ENCODE peak calls at places on chromosomes 5 and 9, in seven cellular contexts. O is spleen, I is tibial nerve, Y is thyroid gland, A is neural progenitor cell, U is GM23338, N is HCT116. E is an unnamed sample. For H3K4me1, the result is how much of the 10 kb centered on the place peaks cover.

GRCh38 chr9:36163049-36163839 is 5.9 kb upstream of the CCIN start:
- DNase-seq in O (no peak), A (peak), N (no peak), Y (peak), I (no peak), U (peak), E (peak)

GRCh38 chr5:107739661-107740060 is 68.9 kb upstream of the EFNA5 start:
- DNase-seq in U (no peak), O (no peak), N (no peak), I (no peak), A (no peak), Y (no peak), E (no peak)

GRCh38 chr9:70498866-70499265 is 84.4 kb upstream of the KLF9 start:
- DNase-seq in Y (no peak), A (no peak), I (no peak), N (no peak), U (peak), O (no peak), E (no peak)

GRCh38 chr5:17445185-17445584 is 52.8 kb upstream of the TAF11L2 start:
- DNase-seq in A (no peak), U (no peak), N (no peak), Y (no peak), O (no peak), I (no peak), E (no peak)

GRCh38 chr9:118330191-118330986 is 626.2 kb downstream of the TLR4 start:
- DNase-seq in A (peak), Y (no peak), I (no peak), O (no peak), N (no peak), U (peak), E (no peak)

GRCh38 chr5:34924462-34924765 is 4.9 kb upstream of the DNAJC21 start:
- DNase-seq in A (no peak), U (no peak), I (no peak), O (no peak), N (no peak), Y (no peak), E (no peak)

GRCh38 chr5:78062645-78063044 is 231.9 kb downstream of the AP3B1 start:
- DNase-seq in I (no peak), O (no peak), N (no peak), A (no peak), Y (no peak), U (no peak), E (no peak)

GRCh38 chr9:2241461-2241874 is 226.3 kb downstream of the SMARCA2 start:
- DNase-seq in Y (peak), N (no peak), I (peak), U (peak), A (peak), O (peak), E (peak)

GRCh38 chr5:142171270-142171669 is 62.7 kb downstream of the NDFIP1 start:
- DNase-seq in N (no peak), U (peak), A (no peak), O (peak), I (no peak), Y (no peak), E (no peak)

GRCh38 chr9:114339130-114339908 is 9.7 kb downstream of the ORM2 start:
- DNase-seq in Y (peak), A (peak), O (peak), N (no peak), I (peak), U (peak), E (no peak)

GRCh38 chr9:131366745-131367401 is 27.0 kb upstream of the PRRC2B start:
- DNase-seq in I (no peak), Y (peak), O (no peak), N (no peak), U (peak), A (peak), E (no peak)

GRCh38 chr9:30815585-30815984 is 1568.9 kb upstream of the ACO1 start:
- DNase-seq in Y (no peak), U (peak), I (no peak), N (no peak), A (peak), O (no peak), E (no peak)

GRCh38 chr9:21615446-21615845 is 133.3 kb upstream of the IFNE start:
- DNase-seq in O (no peak), I (no peak), A (no peak), N (no peak), Y (no peak), U (peak), E (no peak)

GRCh38 chr5:163379298-163380155 is 57.9 kb upstream of the CCNG1 start:
- DNase-seq in O (no peak), A (no peak), N (peak), I (no peak), U (no peak), Y (peak), E (no peak)

GRCh38 chr9:122051401-122052346 is 41.4 kb downstream of the TTLL11 start:
- DNase-seq in O (no peak), A (no peak), U (no peak), I (no peak), Y (no peak), N (no peak), E (no peak)

GRCh38 chr9:35903049-35903448 is 3.0 kb upstream of the HRCT1 start:
- DNase-seq in A (peak), Y (peak), N (peak), O (no peak), U (peak), I (peak), E (no peak)

GRCh38 chr9:96021616-96022444 is 146.3 kb downstream of the ERCC6L2 start:
- DNase-seq in N (no peak), Y (peak), U (peak), O (no peak), A (peak), I (no peak), E (no peak)

GRCh38 chr5:155019601-155020226 is 6.2 kb downstream of the KIF4B start:
- DNase-seq in N (no peak), Y (no peak), O (no peak), U (peak), A (no peak), I (no peak), E (no peak)

GRCh38 chr5:76590027-76590426 is 33.2 kb downstream of the F2RL2 start:
- DNase-seq in U (no peak), O (no peak), N (no peak), I (no peak), A (no peak), Y (no peak), E (no peak)

GRCh38 chr5:89213584-89213983 is 330.6 kb upstream of the MEF2C start:
- DNase-seq in A (no peak), O (no peak), N (no peak), Y (peak), U (no peak), I (peak), E (peak)

GRCh38 chr5:33275391-33275790 is 165.4 kb upstream of the TARS1 start:
- DNase-seq in I (no peak), A (no peak), Y (no peak), O (no peak), U (no peak), N (no peak), E (no peak)

GRCh38 chr5:85614482-85614881 is 1003.3 kb upstream of the COX7C start:
- DNase-seq in U (no peak), I (no peak), O (no peak), Y (no peak), N (no peak), A (no peak), E (no peak)

GRCh38 chr5:110932755-110933488 is 138.6 kb upstream of the TSLP start:
- DNase-seq in A (no peak), U (no peak), N (no peak), Y (no peak), I (no peak), O (no peak), E (no peak)

GRCh38 chr9:120783611-120784047 is 9.6 kb downstream of the FBXW2 start:
- DNase-seq in I (no peak), U (no peak), O (no peak), A (no peak), N (no peak), Y (no peak), E (no peak)

GRCh38 chr5:137498301-137498735 is 808 bp downstream of the SPOCK1 start:
- DNase-seq in N (no peak), A (peak), U (peak), O (peak), Y (peak), I (no peak), E (no peak)

GRCh38 chr5:12245429-12245828 is 341.2 kb upstream of the CTNND2 start:
- DNase-seq in Y (no peak), O (no peak), I (no peak), U (no peak), N (no peak), A (no peak), E (no peak)

GRCh38 chr5:57383093-57383861 is 99.3 kb downstream of the ACTBL2 start:
- DNase-seq in O (no peak), N (peak), Y (no peak), A (no peak), I (no peak), U (peak), E (peak)

GRCh38 chr5:141816598-141817399 is 61.4 kb downstream of the PCDH1 start:
- DNase-seq in U (peak), I (no peak), N (no peak), A (peak), Y (no peak), O (peak), E (peak)

GRCh38 chr5:123540534-123540933 is 28.6 kb downstream of the CSNK1G3 start:
- DNase-seq in A (no peak), Y (no peak), N (no peak), I (no peak), O (no peak), U (no peak), E (no peak)
- H3K4me1 ChIP-seq in A (under half), Y (under half), N (under half), I (under half), O (under half), U (under half), E (under half)

DNA sequence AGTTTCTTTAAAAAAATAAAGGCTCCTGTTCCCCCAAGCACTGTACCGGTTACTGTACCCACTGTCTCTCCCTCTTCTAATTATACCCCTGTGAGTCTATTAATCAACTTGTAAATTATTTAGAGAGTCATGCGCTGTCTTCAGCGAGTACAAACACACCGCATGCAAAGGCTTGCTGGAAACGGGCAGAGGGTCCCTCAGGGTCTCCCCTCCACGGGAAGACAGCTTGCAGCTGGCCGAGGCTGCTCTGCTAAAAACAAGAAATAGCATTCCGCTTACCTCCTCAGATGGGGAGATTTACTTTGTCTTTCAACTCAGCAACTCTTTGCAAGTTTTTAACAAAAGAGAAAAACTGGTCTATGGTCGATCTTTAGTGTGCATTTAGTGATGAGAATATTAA is 71.8 kb downstream of the AK8 start:
- DNase-seq in U (no peak), A (no peak), O (no peak), N (no peak), Y (no peak), I (no peak), E (no peak)
- H3K4me1 ChIP-seq in U (under half), A (under half), O (under half), N (under half), Y (under half), I (under half), E (under half)

GRCh38 chr5:3114467-3114866 is 363.0 kb upstream of the IRX2 start:
- DNase-seq in U (no peak), O (no peak), Y (no peak), N (no peak), A (no peak), I (no peak), E (no peak)

GRCh38 chr5:3118321-3118720 is 366.8 kb upstream of the IRX2 start:
- DNase-seq in O (no peak), Y (no peak), N (no peak), A (peak), U (no peak), I (no peak), E (no peak)

GRCh38 chr5:3120013-3120412 is 368.5 kb upstream of the IRX2 start:
- DNase-seq in N (no peak), U (no peak), Y (no peak), O (no peak), I (no peak), A (peak), E (no peak)

GRCh38 chr5:3119435-3119834 is 368.0 kb upstream of the IRX2 start:
- DNase-seq in N (no peak), U (no peak), O (no peak), A (no peak), Y (no peak), I (no peak), E (no peak)

GRCh38 chr5:3116366-3116765 is 364.9 kb upstream of the IRX2 start:
- DNase-seq in A (no peak), N (no peak), U (no peak), O (peak), I (no peak), Y (no peak), E (no peak)
- H3K4me1 ChIP-seq in A (half or more), N (under half), U (half or more), O (under half), I (under half), Y (under half), E (under half)

GRCh38 chr5:39674209-39675082 is 249.7 kb upstream of the DAB2 start:
- DNase-seq in U (no peak), O (no peak), N (no peak), Y (no peak), A (no peak), I (no peak), E (no peak)
- H3K4me1 ChIP-seq in U (under half), O (under half), N (under half), Y (under half), A (under half), I (under half), E (under half)

DNA sequence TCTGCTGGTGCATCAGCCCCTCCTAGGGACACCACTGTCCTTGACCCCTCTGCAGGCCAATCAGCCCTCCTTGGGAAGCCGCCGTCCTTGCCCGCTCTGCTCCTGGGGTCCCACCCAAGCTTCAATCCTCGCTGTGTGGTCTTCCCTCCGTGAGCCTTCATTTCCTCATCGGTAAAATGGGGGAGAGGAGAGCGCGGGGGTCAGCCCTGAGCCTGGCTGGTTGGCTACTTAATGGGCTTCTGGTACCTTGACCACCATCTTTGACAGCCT is 12.7 kb upstream of the SLC2A6 start:
- DNase-seq in Y (no peak), U (no peak), O (no peak), N (no peak), A (no peak), I (no peak), E (no peak)
- H3K4me1 ChIP-seq in Y (under half), U (under half), O (under half), N (under half), A (under half), I (under half), E (under half)

DNA sequence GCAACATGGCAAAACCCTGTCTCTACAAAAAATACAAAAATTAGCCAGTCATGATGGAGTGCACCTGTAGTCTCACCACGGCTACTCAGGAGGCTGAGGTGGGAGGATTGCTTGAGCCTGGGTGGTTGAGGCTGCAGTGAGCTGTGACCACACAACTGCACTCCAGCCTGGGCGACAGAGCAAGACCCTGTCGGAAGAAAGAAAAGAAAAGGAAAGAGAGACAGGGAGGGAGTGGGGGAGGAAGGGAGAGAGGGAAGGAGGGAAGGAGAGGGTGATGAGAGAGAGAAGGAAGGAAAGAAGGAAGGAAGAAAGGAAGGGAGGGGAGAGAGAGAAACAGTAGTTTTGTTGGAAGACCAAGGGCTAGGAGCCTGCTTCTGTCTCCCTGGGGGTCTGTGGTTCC is 142.4 kb downstream of the C9orf50 start:
- DNase-seq in O (no peak), Y (no peak), I (no peak), N (no peak), A (no peak), U (no peak), E (no peak)
- H3K4me1 ChIP-seq in O (under half), Y (half or more), I (under half), N (half or more), A (under half), U (under half), E (under half)

DNA sequence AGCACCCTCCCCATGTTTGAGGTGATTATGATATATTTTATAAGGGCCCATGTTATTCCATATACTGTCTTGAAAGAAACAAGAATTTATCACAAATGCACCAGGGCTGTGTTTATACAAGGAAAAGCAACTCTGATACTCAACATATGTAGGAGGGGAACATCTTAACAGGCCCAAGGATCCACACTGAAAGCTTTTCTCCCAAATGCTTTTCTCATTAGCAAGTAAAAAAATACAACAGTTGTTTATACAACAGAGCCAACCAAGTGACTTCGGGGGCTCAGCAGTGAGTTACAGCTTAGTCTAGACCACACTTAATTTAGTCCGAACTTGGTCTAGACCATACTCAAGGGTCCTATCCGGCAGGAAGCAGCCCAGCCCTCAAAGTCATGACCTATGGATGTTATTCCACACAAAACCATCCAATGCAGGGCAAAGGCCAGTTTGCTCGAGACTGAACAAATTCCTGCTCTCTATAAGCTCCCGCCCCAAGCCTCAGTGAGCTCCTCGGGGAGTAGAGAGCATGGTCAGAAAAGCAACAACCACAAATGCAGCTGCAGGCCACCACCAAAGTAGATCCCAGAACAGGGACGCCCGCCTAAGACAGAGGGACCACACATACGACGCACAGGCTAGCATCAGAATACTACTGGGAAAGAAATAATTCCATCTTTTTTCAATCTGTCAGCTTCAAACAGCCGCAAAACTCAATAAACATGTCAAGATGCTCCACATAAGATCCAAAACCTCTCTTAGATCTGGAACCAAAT is 6.8 kb downstream of the GZMK start:
- DNase-seq in A (peak), U (no peak), I (no peak), Y (no peak), N (no peak), O (no peak), E (no peak)
- H3K4me1 ChIP-seq in A (under half), U (under half), I (under half), Y (under half), N (under half), O (under half), E (under half)

GRCh38 chr5:1228121-1228520 is 2.9 kb downstream of the SLC6A18 start:
- DNase-seq in A (no peak), Y (no peak), I (no peak), U (no peak), O (no peak), N (no peak), E (no peak)
- H3K4me1 ChIP-seq in A (under half), Y (under half), I (under half), U (under half), O (under half), N (under half), E (under half)

GRCh38 chr5:172659909-172660628 is 19.0 kb downstream of the NEURL1B start:
- DNase-seq in Y (peak), N (no peak), O (peak), I (peak), A (peak), U (peak), E (peak)

GRCh38 chr5:172659570-172659908 is 18.5 kb downstream of the NEURL1B start:
- DNase-seq in Y (no peak), I (no peak), N (no peak), A (no peak), U (no peak), O (no peak), E (no peak)

GRCh38 chr5:172661536-172661935 is 20.5 kb downstream of the NEURL1B start:
- DNase-seq in I (no peak), A (no peak), N (no peak), Y (no peak), U (no peak), O (peak), E (no peak)

GRCh38 chr5:172662596-172662995 is 21.5 kb downstream of the NEURL1B start:
- DNase-seq in Y (peak), O (peak), A (no peak), I (no peak), N (no peak), U (no peak), E (no peak)

DNA sequence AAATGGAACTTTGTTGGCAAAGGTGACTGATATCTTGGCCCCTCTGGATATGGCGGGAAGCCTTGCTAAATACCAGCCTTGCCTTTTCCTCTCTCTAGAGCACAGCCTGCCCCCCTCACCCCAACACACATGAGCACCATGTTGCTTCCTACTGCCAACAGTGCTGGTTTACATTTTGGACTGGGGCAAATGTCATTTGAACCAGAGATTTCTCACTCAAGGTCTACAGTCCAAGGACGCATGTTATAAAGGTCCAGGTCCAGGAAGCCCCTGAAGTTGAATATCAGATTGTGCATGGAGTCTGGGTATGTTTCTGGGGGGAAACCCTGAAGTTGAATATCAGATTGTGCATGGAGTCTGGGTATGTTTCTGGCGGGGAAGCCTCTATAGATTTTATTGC is 19.9 kb downstream of the NEURL1B start:
- DNase-seq in O (peak), Y (no peak), U (no peak), N (no peak), A (no peak), I (no peak), E (no peak)
- H3K4me1 ChIP-seq in O (under half), Y (under half), U (under half), N (under half), A (under half), I (half or more), E (half or more)

DNA sequence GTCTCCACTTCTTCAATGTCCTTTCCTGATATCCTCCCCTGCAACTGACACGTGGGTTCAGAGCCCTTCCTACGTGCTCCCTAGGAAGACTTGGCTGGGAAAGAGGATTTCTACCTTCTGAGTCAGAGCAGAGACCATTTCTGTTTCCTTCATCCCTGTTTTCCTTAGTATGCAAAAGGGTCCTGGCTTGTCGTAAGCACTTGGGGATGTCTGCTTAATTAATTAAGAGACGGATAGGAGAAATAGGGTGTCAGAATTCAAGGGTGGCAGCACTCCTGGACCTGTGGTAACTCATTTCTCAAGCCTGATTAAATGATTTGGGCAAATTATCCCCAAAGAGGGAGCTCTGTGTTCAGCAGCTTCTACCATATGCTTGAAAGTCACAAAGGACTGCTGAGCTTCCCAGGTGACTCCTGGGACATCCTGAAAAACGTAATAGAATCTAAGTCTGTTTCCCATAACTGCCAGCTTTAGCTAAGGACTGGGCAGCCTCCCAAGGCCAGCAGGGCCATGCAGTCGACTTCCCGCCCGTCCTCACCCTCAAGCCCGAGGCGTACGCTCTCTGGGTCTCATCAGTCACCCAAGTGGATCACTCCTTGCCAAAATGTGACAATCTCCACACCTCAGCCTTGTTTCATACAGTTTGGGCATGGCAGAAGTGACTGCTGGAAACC is 20.5 kb downstream of the ABCA1 start:
- DNase-seq in Y (no peak), I (no peak), O (no peak), N (no peak), A (no peak), U (no peak), E (peak)
- H3K4me1 ChIP-seq in Y (half or more), I (half or more), O (under half), N (under half), A (under half), U (under half), E (half or more)